ENCODE peak calls at places on chromosomes 16 and 17, in four cellular contexts. G, U, P and L are unnamed samples.

GRCh38 chr16:86635181-86635580 is 56.8 kb downstream of the FOXL1 start:
- DNase-seq in G (peak), U (no peak), P (no peak), L (no peak)

GRCh38 chr17:5500804-5501391 is 14.5 kb downstream of the MIS12 start:
- DNase-seq in G (peak), U (peak), P (peak), L (peak)

GRCh38 chr16:15482068-15482747 is 47.8 kb downstream of the BMERB1 start:
- DNase-seq in G (peak), U (no peak), P (peak), L (peak)

GRCh38 chr17:33509331-33509730 is 216.2 kb upstream of the ASIC2 start:
- DNase-seq in G (no peak), U (no peak), P (no peak), L (no peak)

GRCh38 chr17:48722201-48722907 is at the start of gene PRAC1:
- DNase-seq in G (no peak), U (peak), P (no peak), L (no peak)

GRCh38 chr16:49262501-49262900 is 19.1 kb downstream of the CBLN1 start:
- DNase-seq in G (no peak), U (no peak), P (no peak), L (no peak)

GRCh38 chr16:32116080-32116479 is 137.0 kb upstream of the TP53TG3D start:
- DNase-seq in G (peak), U (peak), P (no peak), L (no peak)

GRCh38 chr16:30005341-30006094 is 5.3 kb downstream of the DOC2A start:
- DNase-seq in G (peak), U (no peak), P (no peak), L (peak)

GRCh38 chr17:73826872-73827228 is 182.6 kb upstream of the SDK2 start:
- DNase-seq in G (no peak), U (no peak), P (no peak), L (no peak)

GRCh38 chr16:89106533-89107208 is 13.0 kb downstream of the ACSF3 start:
- DNase-seq in G (no peak), U (no peak), P (no peak), L (no peak)

GRCh38 chr17:48127371-48128051 is 19.9 kb downstream of the SNX11 start:
- DNase-seq in G (no peak), U (no peak), P (peak), L (peak)